ENCODE peak calls at places on chromosomes 13 and 19, in nine cellular contexts. T is IMR-90, R is gastrocnemius medialis, C is breast epithelium, V is ascending aorta, U is left ventricle myocardium inferior, I is bronchial epithelial cell, Y is NB4, Z is fibroblast of lung. N is an unnamed sample.

GRCh38 chr13:94195715-94196114 is 283.8 kb downstream of the DCT start:
- DNase-seq in C (no peak), R (no peak), V (no peak), U (no peak), I (peak), Z (peak), Y (no peak), T (peak), N (no peak)

GRCh38 chr19:35869327-35870123 is 1.2 kb downstream of the APLP1 start:
- DNase-seq in T (peak), Y (peak), C (no peak), U (peak), Z (peak), V (peak), I (peak), R (no peak), N (no peak)

GRCh38 chr19:51479531-51480331 is 1.4 kb downstream of the CEACAM18 start:
- DNase-seq in C (no peak), T (no peak), U (no peak), V (peak), I (no peak), R (no peak), Y (no peak), Z (no peak), N (no peak)

GRCh38 chr13:23766199-23766771 is 122.9 kb downstream of the MIPEP start:
- DNase-seq in I (no peak), Y (no peak), C (no peak), V (no peak), T (no peak), U (no peak), Z (no peak), R (no peak), N (no peak)

GRCh38 chr19:41449865-41450178 is 6.9 kb downstream of the ERICH4 start:
- DNase-seq in R (no peak), V (no peak), C (no peak), T (no peak), Y (no peak), I (no peak), U (no peak), Z (no peak), N (no peak)

GRCh38 chr19:13044160-13044853 is 49.0 kb downstream of the NFIX start:
- DNase-seq in R (no peak), Z (peak), U (no peak), I (peak), V (peak), T (peak), C (no peak), Y (no peak), N (no peak)

GRCh38 chr19:12156254-12157058 is at the start of gene ZNF625:
- DNase-seq in R (peak), Y (peak), Z (peak), C (peak), V (peak), T (peak), I (peak), U (peak), N (no peak)

GRCh38 chr19:8209111-8209964 is at the start of gene CERS4:
- DNase-seq in U (peak), Y (peak), Z (peak), R (peak), V (peak), T (peak), C (peak), I (no peak), N (peak)

GRCh38 chr19:8041553-8041952 is 11.0 kb upstream of the CCL25 start:
- DNase-seq in C (no peak), U (no peak), T (no peak), V (no peak), Y (peak), I (no peak), R (no peak), Z (no peak), N (no peak)

GRCh38 chr13:112892759-112893569 is 76.0 kb upstream of the MCF2L start:
- DNase-seq in T (no peak), I (no peak), Y (peak), V (no peak), Z (no peak), R (no peak), C (no peak), U (no peak), N (no peak)

GRCh38 chr19:46624958-46625661 is at the start of gene PTGIR:
- DNase-seq in I (peak), R (peak), U (peak), C (no peak), V (peak), Y (peak), T (peak), Z (peak), N (no peak)

GRCh38 chr19:56356944-56357343 is 36.4 kb downstream of the ZNF582 start:
- DNase-seq in R (no peak), C (no peak), Y (no peak), Z (no peak), I (peak), T (no peak), V (no peak), U (no peak), N (no peak)

GRCh38 chr19:33767898-33768413 is 28.7 kb upstream of the KCTD15 start:
- DNase-seq in Z (peak), V (no peak), T (peak), C (no peak), R (no peak), Y (peak), U (no peak), I (no peak), N (no peak)

GRCh38 chr19:7970716-7971448 is 27.4 kb upstream of the TIMM44 start:
- DNase-seq in I (peak), Y (peak), Z (peak), R (peak), U (no peak), V (no peak), T (peak), C (no peak), N (no peak)

GRCh38 chr13:54305377-54305776 is 1276.8 kb downstream of the OLFM4 start:
- DNase-seq in R (no peak), Y (no peak), V (no peak), Z (no peak), C (no peak), T (no peak), I (no peak), U (no peak), N (no peak)

GRCh38 chr19:42290523-42291436 is 11.2 kb upstream of the PRR19 start:
- DNase-seq in V (peak), R (no peak), T (no peak), Z (no peak), C (no peak), I (no peak), Y (peak), U (no peak), N (no peak)

GRCh38 chr19:2983351-2984195 is 6.2 kb downstream of the TLE6 start:
- DNase-seq in C (no peak), T (peak), I (peak), U (peak), V (peak), R (peak), Z (peak), Y (peak), N (no peak)

GRCh38 chr19:2981898-2982297 is 4.5 kb downstream of the TLE6 start:
- DNase-seq in I (no peak), Y (no peak), C (no peak), T (no peak), U (no peak), V (no peak), Z (no peak), R (no peak), N (no peak)

GRCh38 chr19:2982983-2983350 is 5.6 kb downstream of the TLE6 start:
- DNase-seq in Z (peak), R (peak), U (peak), T (peak), Y (no peak), V (peak), I (peak), C (peak), N (no peak)

GRCh38 chr19:2982556-2982955 is 5.2 kb downstream of the TLE6 start:
- DNase-seq in V (no peak), Y (no peak), T (no peak), Z (no peak), I (no peak), C (no peak), R (no peak), U (no peak), N (no peak)

GRCh38 chr19:2984196-2984490 is 6.8 kb downstream of the TLE6 start:
- DNase-seq in R (no peak), I (no peak), Z (no peak), T (no peak), U (no peak), Y (no peak), V (peak), C (no peak), N (no peak)
- H3K4me3 ChIP-seq in R (peak), I (no peak), Z (peak), T (peak), U (peak), Y (no peak), V (peak), C (peak), N (no peak)

DNA sequence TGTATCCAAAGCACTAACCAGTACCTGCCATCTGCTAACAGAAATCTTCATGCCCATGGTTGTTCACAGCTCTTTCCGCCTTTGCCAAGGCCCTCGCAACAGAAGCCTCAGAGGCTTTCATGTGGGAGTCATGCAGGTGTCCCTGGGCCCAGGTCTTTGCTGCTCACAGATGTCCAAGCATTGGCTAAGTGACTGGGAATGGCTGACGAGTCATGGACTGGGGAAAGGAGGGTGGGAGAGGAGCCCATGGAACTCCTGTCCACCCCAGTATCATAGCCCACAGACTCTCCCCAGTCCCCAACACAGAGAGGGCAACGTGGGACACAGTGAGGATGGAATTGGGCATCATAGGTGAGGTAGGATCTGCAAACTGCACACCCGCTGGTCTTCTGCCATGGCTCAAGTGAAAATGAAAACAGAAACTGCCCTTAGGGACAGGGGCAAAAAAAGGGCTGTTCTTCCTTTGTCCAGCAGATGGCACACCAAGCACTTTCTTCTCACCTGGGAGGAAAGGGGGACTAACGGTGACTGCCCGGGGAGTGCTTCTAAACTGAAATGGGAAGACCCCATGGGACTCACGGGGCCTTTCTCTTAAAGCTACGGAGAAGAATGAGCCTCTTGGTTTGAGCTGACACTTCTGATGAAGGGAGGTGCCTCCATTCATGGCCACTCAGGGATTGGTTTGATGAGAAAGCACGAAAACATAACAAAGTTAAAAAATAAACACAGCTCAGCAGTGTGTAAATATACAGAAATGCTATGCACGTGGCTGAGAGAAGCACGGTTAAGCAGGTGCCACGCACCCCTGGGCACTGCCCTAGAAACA is 11.1 kb upstream of the DHRS12 start:
- DNase-seq in C (no peak), U (peak), I (peak), Y (peak), R (peak), T (peak), V (peak), Z (peak), N (no peak)
- H3K4me3 ChIP-seq in C (peak), U (peak), I (no peak), Y (no peak), R (peak), T (peak), V (peak), Z (peak), N (no peak)

GRCh38 chr19:55157064-55157908 is at the start of gene TNNI3:
- DNase-seq in Y (no peak), I (no peak), R (peak), C (no peak), U (peak), Z (no peak), V (no peak), T (no peak), N (no peak)

GRCh38 chr19:55158423-55158822 is 891 bp upstream of the TNNI3 start:
- DNase-seq in T (no peak), C (no peak), I (no peak), R (no peak), U (no peak), V (no peak), Y (no peak), Z (no peak), N (no peak)

GRCh38 chr19:55153652-55154264 is 3.8 kb downstream of the TNNI3 start:
- DNase-seq in V (no peak), I (no peak), C (no peak), U (no peak), Y (no peak), R (no peak), T (no peak), Z (no peak), N (no peak)

GRCh38 chr19:55158848-55159793 is 1.6 kb upstream of the TNNI3 start:
- DNase-seq in Y (peak), R (peak), I (peak), C (no peak), Z (no peak), T (no peak), U (peak), V (no peak), N (no peak)

DNA sequence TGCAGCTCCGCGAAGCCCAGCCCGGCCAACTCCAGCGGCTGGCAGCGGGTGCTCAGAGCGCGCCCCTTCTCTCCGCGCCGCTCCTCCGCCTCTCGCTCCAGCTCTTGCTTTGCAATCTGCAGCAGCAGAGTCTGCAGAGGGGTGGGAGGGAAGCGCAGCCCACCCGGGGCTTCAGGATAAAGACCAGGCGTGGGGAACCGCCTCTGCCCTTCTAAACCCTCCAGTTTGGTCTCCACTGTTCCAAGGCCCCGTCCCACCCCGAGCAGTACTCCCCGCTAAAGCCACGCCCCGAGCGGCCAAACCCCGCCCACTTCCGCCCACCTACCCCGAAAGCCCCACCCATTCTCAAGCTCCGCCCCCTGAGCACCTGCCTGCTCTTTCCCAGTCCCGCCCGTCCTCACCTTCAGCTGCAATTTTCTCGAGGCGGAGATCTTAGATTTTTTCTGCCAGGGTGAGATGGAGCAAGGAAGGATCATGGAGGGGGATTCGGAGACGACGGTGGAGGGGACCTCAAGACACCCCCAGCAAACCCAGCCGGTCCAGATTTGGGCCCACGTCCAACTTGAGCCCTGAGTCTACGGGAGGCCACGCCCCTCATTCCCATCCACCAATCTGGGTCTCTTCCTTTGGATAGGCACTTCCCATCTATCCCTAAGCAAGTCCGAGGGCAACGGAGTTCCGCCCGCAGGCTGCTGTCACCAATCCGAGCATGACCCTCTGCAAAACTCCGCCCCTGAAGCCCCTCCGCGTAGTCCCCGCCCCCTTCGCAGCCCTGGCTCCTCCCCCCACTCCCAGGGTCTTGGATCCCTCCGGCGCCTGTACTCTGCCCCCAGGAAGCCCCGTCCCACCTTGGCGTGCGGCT is 1.1 kb downstream of the TNNI3 start:
- DNase-seq in T (peak), C (no peak), V (no peak), R (peak), Z (peak), Y (no peak), I (peak), U (peak), N (no peak)
- H3K4me3 ChIP-seq in T (no peak), C (peak), V (no peak), R (peak), Z (no peak), Y (no peak), I (no peak), U (peak), N (peak)

GRCh38 chr19:460877-461609 is at the start of gene SHC2:
- DNase-seq in T (no peak), I (no peak), V (no peak), C (no peak), Z (no peak), R (no peak), Y (no peak), U (peak), N (no peak)
- H3K4me3 ChIP-seq in T (peak), I (peak), V (peak), C (peak), Z (peak), R (peak), Y (no peak), U (peak), N (peak)

GRCh38 chr13:76887070-76887563 is 912 bp upstream of the KCTD12 start:
- DNase-seq in Z (peak), C (no peak), Y (no peak), V (no peak), I (no peak), U (peak), T (no peak), R (no peak), N (no peak)
- H3K4me3 ChIP-seq in Z (peak), C (peak), Y (no peak), V (peak), I (peak), U (peak), T (peak), R (peak), N (peak)

GRCh38 chr13:104057851-104058250 is 991.6 kb upstream of the SLC10A2 start:
- DNase-seq in T (no peak), V (no peak), C (no peak), Y (no peak), R (no peak), Z (peak), I (no peak), U (no peak), N (no peak)
- H3K4me3 ChIP-seq in T (no peak), V (no peak), C (no peak), Y (no peak), R (no peak), Z (peak), I (no peak), U (no peak), N (no peak)

GRCh38 chr13:99356216-99357089 is 49.3 kb upstream of the GPR183 start:
- DNase-seq in R (no peak), U (no peak), Y (no peak), I (peak), C (no peak), T (peak), Z (peak), V (peak), N (no peak)

GRCh38 chr13:99354371-99354951 is 47.3 kb upstream of the GPR183 start:
- DNase-seq in U (no peak), Z (no peak), T (no peak), V (no peak), Y (no peak), I (no peak), R (no peak), C (no peak), N (no peak)

GRCh38 chr13:99353836-99354235 is 46.6 kb upstream of the GPR183 start:
- DNase-seq in V (no peak), T (peak), R (no peak), Y (no peak), Z (peak), U (no peak), C (no peak), I (no peak), N (no peak)

GRCh38 chr13:99357149-99357596 is 50.0 kb upstream of the GPR183 start:
- DNase-seq in V (no peak), U (no peak), Z (peak), I (peak), C (no peak), T (peak), Y (no peak), R (no peak), N (no peak)

GRCh38 chr13:99355267-99356215 is 48.3 kb upstream of the GPR183 start:
- DNase-seq in Z (no peak), U (no peak), Y (no peak), T (no peak), C (no peak), V (no peak), R (no peak), I (no peak), N (no peak)
- H3K4me3 ChIP-seq in Z (no peak), U (peak), Y (no peak), T (no peak), C (peak), V (no peak), R (no peak), I (no peak), N (no peak)